ENCODE peak calls at places on chromosomes 1 and 21, in seven cellular contexts. K, U, I, F, W, Y and Z are unnamed samples.

GRCh38 chr1:83813571-83813970 is 185.4 kb downstream of the TTLL7 start:
- DNase-seq in K (no peak), U (no peak), I (no peak), F (no peak), W (no peak), Y (no peak), Z (no peak)

GRCh38 chr1:212752934-212753497 is 38.6 kb downstream of the NSL1 start:
- DNase-seq in K (no peak), U (peak; percentile 29), I (no peak), F (no peak), W (no peak), Y (no peak), Z (no peak)

GRCh38 chr1:158285756-158286241 is 3.9 kb upstream of the CD1C start:
- DNase-seq in K (peak; percentile 43), U (no peak), I (peak; percentile 3), F (no peak), W (peak; percentile 47), Y (peak; percentile 59), Z (no peak)

GRCh38 chr1:154403300-154403943 is 1.7 kb upstream of the IL6R start:
- DNase-seq in K (no peak), U (no peak), I (no peak), F (no peak), W (no peak), Y (no peak), Z (no peak)

GRCh38 chr1:21012937-21013336 is 163.8 kb downstream of the EIF4G3 start:
- DNase-seq in K (no peak), U (no peak), I (no peak), F (peak; percentile 15), W (no peak), Y (no peak), Z (no peak)

GRCh38 chr1:110150330-110151174 is at the start of gene SLC6A17:
- DNase-seq in K (peak; percentile 71), U (peak; percentile 67), I (no peak), F (peak; percentile 45), W (no peak), Y (no peak), Z (no peak)

GRCh38 chr1:30445449-30445848 is 277.9 kb downstream of the MATN1 start:
- DNase-seq in K (no peak), U (no peak), I (no peak), F (no peak), W (no peak), Y (no peak), Z (no peak)

GRCh38 chr21:26154776-26155175 is 15.8 kb downstream of the APP start:
- DNase-seq in K (no peak), U (no peak), I (no peak), F (no peak), W (no peak), Y (no peak), Z (no peak)

GRCh38 chr21:38814126-38815059 is 8.7 kb downstream of the ETS2 start:
- DNase-seq in K (no peak), U (no peak), I (no peak), F (no peak), W (no peak), Y (no peak), Z (no peak)

GRCh38 chr1:206646504-206646903 is 11.2 kb downstream of the DYRK3 start:
- DNase-seq in K (no peak), U (no peak), I (no peak), F (no peak), W (no peak), Y (no peak), Z (no peak)

GRCh38 chr1:31750858-31751638 is 13.1 kb downstream of the ADGRB2 start:
- DNase-seq in K (no peak), U (peak; percentile 48), I (no peak), F (no peak), W (no peak), Y (no peak), Z (no peak)

GRCh38 chr1:18234790-18235242 is 127.2 kb downstream of the IGSF21 start:
- DNase-seq in K (peak; percentile 61), U (peak; percentile 46), I (no peak), F (peak; percentile 75), W (peak; percentile 30), Y (peak; percentile 11), Z (peak; percentile 77)

GRCh38 chr21:36716836-36717235 is 17.9 kb downstream of the SIM2 start:
- DNase-seq in K (no peak), U (no peak), I (no peak), F (no peak), W (no peak), Y (no peak), Z (no peak)

GRCh38 chr1:12255918-12256317 is 26.1 kb downstream of the VPS13D start:
- DNase-seq in K (no peak), U (no peak), I (no peak), F (no peak), W (no peak), Y (no peak), Z (no peak)